ENCODE peak calls at places on chromosomes 6 and 20, in seven cellular contexts. M is H9, A is H1, R is IMR-90, O is mesendoderm, T is neuronal stem cell, E is mesenchymal stem cell. P is an unnamed sample.

GRCh38 chr6:90078513-90079289 is 184.4 kb downstream of the GJA10 start:
- DNase-seq in T (no peak), A (no peak), R (no peak), E (no peak), O (no peak), M (no peak), P (peak; percentile 75)

GRCh38 chr20:18541741-18542140 is 25.5 kb upstream of the SMIM26 start:
- DNase-seq in E (no peak), T (no peak), A (no peak), M (no peak), O (no peak), R (no peak), P (no peak)

GRCh38 chr20:20439602-20440001 is 71.7 kb downstream of the INSM1 start:
- DNase-seq in E (no peak), T (no peak), R (no peak), O (no peak), A (no peak), M (no peak), P (no peak)

GRCh38 chr6:28940294-28940858 is 16.6 kb upstream of the TRIM27 start:
- DNase-seq in M (peak; percentile 72), E (no peak), T (peak; percentile 63), O (peak; percentile 94), R (no peak), A (peak; percentile 50), P (peak; percentile 85)

GRCh38 chr6:134544737-134545136 is 226.8 kb upstream of the SGK1 start:
- DNase-seq in E (no peak), R (no peak), T (no peak), O (no peak), M (no peak), A (no peak), P (peak; percentile 32)

GRCh38 chr6:91299544-91300491 is 712.9 kb upstream of the MAP3K7 start:
- DNase-seq in E (peak; percentile 92), R (peak; percentile 73), T (peak; percentile 51), O (peak; percentile 94), M (peak; percentile 76), A (peak; percentile 79), P (no peak)

GRCh38 chr6:122652431-122652830 is 42.2 kb downstream of the PKIB start:
- DNase-seq in E (peak; percentile 29), M (no peak), O (no peak), A (no peak), R (peak; percentile 24), T (no peak), P (peak; percentile 6)

GRCh38 chr20:36629719-36630340 is 16.2 kb downstream of the SLA2 start:
- DNase-seq in R (no peak), A (no peak), O (no peak), M (no peak), E (peak; percentile 18), T (no peak), P (no peak)

GRCh38 chr6:51468704-51469103 is 618.7 kb downstream of the PKHD1 start:
- DNase-seq in A (no peak), E (no peak), M (no peak), O (peak; percentile 61), R (no peak), T (no peak), P (no peak)

GRCh38 chr6:160756871-160757270 is 54.8 kb downstream of the PLG start:
- DNase-seq in A (no peak), M (no peak), E (no peak), R (no peak), T (no peak), O (no peak), P (no peak)

GRCh38 chr20:18632196-18632789 is 44.4 kb downstream of the DTD1 start:
- DNase-seq in T (peak; percentile 67), M (peak; percentile 76), O (peak; percentile 80), E (peak; percentile 69), R (peak; percentile 59), A (peak; percentile 50), P (peak; percentile 71)

GRCh38 chr6:151060096-151060741 is 179.5 kb upstream of the AKAP12 start:
- DNase-seq in R (peak; percentile 96), T (no peak), O (no peak), M (no peak), E (peak; percentile 96), A (no peak), P (peak; percentile 66)

GRCh38 chr6:148973809-148974208 is 227.0 kb downstream of the UST start:
- DNase-seq in E (peak; percentile 53), M (no peak), T (no peak), R (peak; percentile 66), O (peak; percentile 56), A (no peak), P (peak; percentile 52)

GRCh38 chr20:57323034-57323433 is 6.6 kb upstream of the SPO11 start:
- DNase-seq in R (no peak), O (peak; percentile 93), M (peak; percentile 71), T (peak; percentile 61), E (peak; percentile 8), A (peak; percentile 63), P (no peak)

GRCh38 chr6:127937747-127938146 is 36.9 kb upstream of the THEMIS start:
- DNase-seq in A (no peak), R (no peak), T (no peak), O (no peak), E (no peak), M (no peak), P (no peak)
- H4K8ac ChIP-seq in A (no peak overlapping the region), R (peak overlapping the region; percentile 19), T (no peak overlapping the region), O (no peak overlapping the region), E (peak overlapping the region; percentile 41), M (no peak overlapping the region), P (no peak overlapping the region)

GRCh38 chr20:41101660-41102059 is 35.7 kb upstream of the PLCG1 start:
- DNase-seq in A (no peak), O (no peak), T (no peak), R (no peak), M (no peak), E (no peak), P (no peak)

GRCh38 chr20:41095110-41095969 is 42.0 kb upstream of the PLCG1 start:
- DNase-seq in M (no peak), A (no peak), T (peak; percentile 51), E (peak; percentile 71), O (peak; percentile 49), R (peak; percentile 67), P (no peak)

GRCh38 chr20:41098703-41099250 is 38.6 kb upstream of the PLCG1 start:
- DNase-seq in M (no peak), E (peak; percentile 58), R (peak; percentile 73), O (no peak), T (no peak), A (no peak), P (peak; percentile 54)

GRCh38 chr20:41094656-41095055 is 42.7 kb upstream of the PLCG1 start:
- DNase-seq in E (peak; percentile 43), R (peak; percentile 61), A (no peak), O (no peak), T (no peak), M (no peak), P (no peak)

DNA sequence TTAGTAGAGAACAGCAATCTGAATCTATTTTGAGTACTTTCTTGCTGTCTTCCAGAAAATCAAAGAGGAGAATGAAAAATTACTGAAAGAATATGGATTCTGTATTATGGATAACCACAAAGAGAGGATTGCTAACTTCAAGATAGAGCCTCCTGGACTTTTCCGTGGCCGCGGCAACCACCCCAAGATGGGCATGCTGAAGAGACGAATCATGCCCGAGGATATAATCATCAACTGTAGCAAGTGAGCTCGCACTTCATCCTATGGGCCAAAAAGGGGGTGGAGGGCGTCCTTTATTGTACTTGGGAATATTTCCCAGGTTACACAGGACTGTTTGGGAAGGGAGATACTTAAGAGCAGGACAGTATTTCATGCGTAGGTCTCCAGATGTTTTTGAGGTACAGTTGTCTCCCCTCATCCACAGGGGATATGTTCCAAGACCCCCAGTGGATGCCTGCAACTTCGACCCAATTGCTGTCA is 37.3 kb upstream of the PLCG1 start:
- DNase-seq in R (peak; percentile 62), T (no peak), M (no peak), O (no peak), E (no peak), A (no peak), P (no peak)
- H4K8ac ChIP-seq in R (no peak overlapping the region), T (no peak overlapping the region), M (no peak overlapping the region), O (no peak overlapping the region), E (no peak overlapping the region), A (no peak overlapping the region), P (no peak overlapping the region)

GRCh38 chr6:167786859-167787675 is 39.6 kb upstream of the AFDN start:
- DNase-seq in M (no peak), O (no peak), R (no peak), A (no peak), E (peak; percentile 37), T (no peak), P (no peak)
- H4K8ac ChIP-seq in M (no peak overlapping the region), O (no peak overlapping the region), R (no peak overlapping the region), A (no peak overlapping the region), E (no peak overlapping the region), T (no peak overlapping the region), P (no peak overlapping the region)

GRCh38 chr6:35165630-35166071 is 24.5 kb upstream of the TCP11 start:
- DNase-seq in T (no peak), O (no peak), R (peak; percentile 87), E (no peak), M (no peak), A (no peak), P (peak; percentile 66)
- H4K8ac ChIP-seq in T (no peak overlapping the region), O (no peak overlapping the region), R (peak overlapping the region; percentile 71), E (no peak overlapping the region), M (no peak overlapping the region), A (no peak overlapping the region), P (no peak overlapping the region)

P was measured in trophoblast cell.